ENCODE peak calls at places on chromosomes 1 and 21, in ten cellular contexts. F, I, D, E, O, Y, P, V, J and N are unnamed samples.

GRCh38 chr1:89613928-89614327 is 19.0 kb upstream of the LRRC8C start:
- DNase-seq in F (no peak), I (no peak), D (no peak), E (no peak), O (no peak), Y (no peak), P (no peak), V (no peak), J (no peak), N (no peak)

GRCh38 chr1:51622455-51622913 is 5.6 kb downstream of the OSBPL9 start:
- DNase-seq in F (no peak), I (no peak), D (no peak), E (peak), O (peak), Y (peak), P (no peak), V (peak), J (peak), N (no peak)

GRCh38 chr1:116164056-116164889 is 53.1 kb downstream of the MAB21L3 start:
- DNase-seq in F (no peak), I (peak), D (no peak), E (no peak), O (no peak), Y (no peak), P (no peak), V (no peak), J (peak), N (no peak)

GRCh38 chr1:204074274-204075115 is 1.6 kb downstream of the SOX13 start:
- DNase-seq in F (no peak), I (peak), D (peak), E (peak), O (peak), Y (peak), P (no peak), V (peak), J (peak), N (no peak)

GRCh38 chr1:150051089-150051373 is 16.5 kb upstream of the VPS45 start:
- DNase-seq in F (no peak), I (no peak), D (no peak), E (no peak), O (no peak), Y (no peak), P (no peak), V (no peak), J (no peak), N (no peak)

GRCh38 chr1:24558902-24559791 is 3.3 kb downstream of the NCMAP start:
- DNase-seq in F (peak), I (peak), D (peak), E (peak), O (peak), Y (peak), P (peak), V (peak), J (no peak), N (peak)

GRCh38 chr1:94658221-94658620 is 116.7 kb upstream of the F3 start:
- DNase-seq in F (peak), I (no peak), D (no peak), E (no peak), O (no peak), Y (peak), P (no peak), V (no peak), J (no peak), N (no peak)

GRCh38 chr1:53732409-53732808 is 6.6 kb downstream of the GLIS1 start:
- DNase-seq in F (no peak), I (no peak), D (no peak), E (no peak), O (no peak), Y (peak), P (no peak), V (no peak), J (no peak), N (no peak)

GRCh38 chr1:5706239-5706638 is 286.0 kb downstream of the NPHP4 start:
- DNase-seq in F (no peak), I (no peak), D (no peak), E (no peak), O (peak), Y (no peak), P (no peak), V (no peak), J (no peak), N (no peak)

GRCh38 chr1:244052011-244052727 is 1.1 kb downstream of the ZBTB18 start:
- DNase-seq in F (no peak), I (no peak), D (no peak), E (no peak), O (no peak), Y (no peak), P (no peak), V (no peak), J (no peak), N (no peak)

GRCh38 chr1:54287176-54287650 is 87.2 kb downstream of the MRPL37 start:
- DNase-seq in F (no peak), I (peak), D (peak), E (peak), O (peak), Y (peak), P (peak), V (peak), J (peak), N (peak)

GRCh38 chr1:92739669-92740524 is 45.0 kb downstream of the EVI5 start:
- DNase-seq in F (no peak), I (no peak), D (no peak), E (no peak), O (no peak), Y (no peak), P (no peak), V (no peak), J (no peak), N (no peak)

GRCh38 chr1:92736395-92736794 is 48.5 kb downstream of the EVI5 start:
- DNase-seq in F (no peak), I (no peak), D (no peak), E (peak), O (no peak), Y (peak), P (no peak), V (no peak), J (peak), N (no peak)
- TF ChIP-seq CTCF in F (peak), I (no peak), D (no peak), E (no peak), O (no peak), Y (peak), P (no peak), V (no peak), J (no peak), N (peak)

DNA sequence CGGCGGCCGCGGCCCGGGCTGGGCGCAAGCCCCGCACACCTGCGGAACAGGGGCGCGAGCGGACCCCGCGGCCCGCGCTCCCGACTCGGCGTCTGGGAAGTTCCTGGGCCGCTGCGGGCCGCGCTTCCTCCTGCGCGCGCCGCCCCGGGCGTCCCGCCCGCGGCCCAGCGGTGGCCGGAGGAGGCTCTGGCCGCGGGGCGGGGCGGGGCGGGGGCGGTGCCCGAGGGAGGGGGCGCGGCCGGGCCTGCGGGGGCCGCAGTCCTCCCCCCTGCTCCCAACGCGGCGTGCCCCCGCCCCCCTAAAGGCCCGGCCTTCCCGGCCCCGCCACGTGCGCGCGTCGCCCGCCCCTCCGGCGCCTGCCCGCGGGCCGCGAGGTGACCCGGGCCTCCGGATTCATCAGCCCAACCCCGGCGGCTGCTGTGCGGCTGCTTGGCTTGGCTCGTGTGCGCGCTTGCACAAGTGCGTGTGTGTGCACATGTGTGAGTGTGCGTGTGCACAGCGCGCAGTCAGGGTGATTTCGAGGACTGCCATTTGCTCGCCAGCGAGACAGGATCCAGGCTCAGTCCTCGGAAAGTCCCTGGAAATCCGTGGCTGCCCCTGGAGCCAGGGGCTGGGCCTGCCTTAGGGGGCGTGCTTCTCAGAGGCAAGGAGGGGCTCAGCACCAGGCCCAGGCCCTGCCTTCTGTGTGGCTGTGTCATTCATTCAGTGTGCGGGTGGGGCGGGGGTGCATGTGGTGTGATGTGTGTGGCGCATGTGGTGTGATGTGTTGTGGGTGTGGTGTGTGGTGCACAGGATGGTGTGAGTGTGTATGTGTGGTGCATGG is at the start of gene C2CD2:
- DNase-seq in F (no peak), I (peak), D (peak), E (peak), O (peak), Y (peak), P (no peak), V (peak), J (no peak), N (no peak)
- TF ChIP-seq CTCF in F (no peak), I (no peak), D (no peak), E (no peak), O (no peak), Y (peak), P (no peak), V (no peak), J (no peak), N (no peak)

GRCh38 chr1:207897188-207897587 is 13.7 kb downstream of the CD34 start:
- DNase-seq in F (no peak), I (no peak), D (no peak), E (peak), O (no peak), Y (peak), P (no peak), V (no peak), J (no peak), N (no peak)
- TF ChIP-seq CTCF in F (peak), I (peak), D (no peak), E (peak), O (peak), Y (peak), P (peak), V (peak), J (no peak), N (peak)

GRCh38 chr1:110033421-110033820 is 1.0 kb upstream of the STRIP1 start:
- DNase-seq in F (no peak), I (no peak), D (no peak), E (no peak), O (no peak), Y (no peak), P (no peak), V (no peak), J (no peak), N (no peak)
- TF ChIP-seq CTCF in F (no peak), I (no peak), D (no peak), E (no peak), O (no peak), Y (no peak), P (no peak), V (no peak), J (no peak), N (no peak)

GRCh38 chr1:178188306-178188705 is 94.4 kb downstream of the RASAL2 start:
- DNase-seq in F (no peak), I (no peak), D (no peak), E (no peak), O (no peak), Y (no peak), P (no peak), V (no peak), J (no peak), N (no peak)

GRCh38 chr1:178192686-178193085 is 98.8 kb downstream of the RASAL2 start:
- DNase-seq in F (peak), I (no peak), D (no peak), E (peak), O (no peak), Y (peak), P (no peak), V (peak), J (peak), N (no peak)

DNA sequence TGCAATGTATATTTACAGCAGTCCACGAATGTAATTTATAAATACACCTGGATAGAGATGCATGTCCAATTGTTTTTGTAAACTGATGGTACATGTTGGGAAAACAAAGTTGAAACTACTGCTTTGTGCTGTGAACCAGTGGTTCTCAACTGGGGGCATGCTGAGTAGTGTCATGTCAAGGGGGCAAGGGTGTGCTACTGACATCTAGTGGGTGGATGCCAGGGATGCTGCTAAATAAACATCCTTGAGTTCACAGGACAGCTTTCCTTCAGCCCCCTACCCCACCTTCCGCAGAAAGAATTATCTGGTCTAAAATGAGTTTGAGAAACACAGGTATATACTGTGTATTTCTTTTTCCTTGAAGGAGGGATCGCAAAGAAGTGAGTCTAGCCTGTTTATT is 95.9 kb downstream of the RASAL2 start:
- DNase-seq in F (no peak), I (no peak), D (peak), E (peak), O (no peak), Y (peak), P (no peak), V (no peak), J (peak), N (no peak)
- TF ChIP-seq CTCF in F (peak), I (peak), D (peak), E (peak), O (no peak), Y (peak), P (peak), V (peak), J (no peak), N (peak)

GRCh38 chr1:202701200-202701599 is 9.1 kb downstream of the SYT2 start:
- DNase-seq in F (no peak), I (no peak), D (no peak), E (no peak), O (no peak), Y (no peak), P (no peak), V (no peak), J (no peak), N (no peak)

GRCh38 chr1:202704601-202705000 is 5.7 kb downstream of the SYT2 start:
- DNase-seq in F (no peak), I (no peak), D (no peak), E (no peak), O (no peak), Y (no peak), P (no peak), V (no peak), J (no peak), N (no peak)

GRCh38 chr1:202700061-202700460 is 10.2 kb downstream of the SYT2 start:
- DNase-seq in F (no peak), I (no peak), D (no peak), E (no peak), O (no peak), Y (no peak), P (no peak), V (no peak), J (no peak), N (no peak)

GRCh38 chr1:202702088-202702487 is 8.2 kb downstream of the SYT2 start:
- DNase-seq in F (no peak), I (no peak), D (no peak), E (no peak), O (no peak), Y (no peak), P (no peak), V (no peak), J (no peak), N (no peak)

DNA sequence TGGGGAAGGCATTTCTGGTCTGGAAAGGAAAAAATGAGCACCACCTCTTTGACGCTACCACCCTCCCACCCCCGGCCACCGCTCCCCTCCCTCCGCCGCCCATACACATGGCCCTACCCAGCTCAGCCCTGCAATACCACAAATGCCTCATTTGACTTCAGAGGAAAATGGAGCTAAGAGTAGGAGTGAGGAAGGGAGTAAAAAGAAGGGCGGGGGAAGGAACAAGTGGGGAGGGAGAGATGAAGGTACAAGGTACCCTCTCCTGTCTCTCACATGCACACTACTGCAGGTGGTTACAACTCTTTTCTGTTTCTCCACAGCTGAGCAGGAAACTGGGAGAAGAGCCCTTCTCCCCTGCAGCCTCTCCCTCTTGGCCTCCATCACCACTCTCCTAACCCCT is 7.1 kb downstream of the SYT2 start:
- DNase-seq in F (no peak), I (no peak), D (no peak), E (no peak), O (no peak), Y (no peak), P (no peak), V (no peak), J (no peak), N (no peak)
- TF ChIP-seq CTCF in F (no peak), I (no peak), D (no peak), E (no peak), O (no peak), Y (no peak), P (no peak), V (no peak), J (no peak), N (no peak)